ENCODE peak calls at places on chromosome 21, in nine cellular contexts. P is heart left ventricle, D is type B pancreatic cell, S is nephron progenitor cell, L is A549, O is PC-3, J is mammary epithelial cell, I is glutamatergic neuron, G is IMR-90. E is an unnamed sample.

GRCh38 chr21:43193651-43194302 is 25.0 kb downstream of the CRYAA start:
- DNase-seq in P (peak), D (peak), S (no peak), L (no peak), O (peak), J (peak), I (no peak), G (peak), E (peak)

GRCh38 chr21:31135536-31136184 is 97.4 kb upstream of the KRTAP19-8 start:
- DNase-seq in P (no peak), D (no peak), S (no peak), L (no peak), O (no peak), J (no peak), I (no peak), G (no peak), E (no peak)

GRCh38 chr21:46340998-46341397 is 17.0 kb downstream of the PCNT start:
- DNase-seq in P (no peak), D (no peak), S (no peak), L (no peak), O (no peak), J (no peak), I (no peak), G (no peak), E (no peak)

GRCh38 chr21:15653710-15654109 is 76.1 kb upstream of the USP25 start:
- DNase-seq in P (no peak), D (no peak), S (no peak), L (no peak), O (no peak), J (no peak), I (no peak), G (no peak), E (no peak)

GRCh38 chr21:17003763-17004373 is 509.0 kb upstream of the CXADR start:
- DNase-seq in P (no peak), D (no peak), S (no peak), L (no peak), O (no peak), J (peak), I (no peak), G (peak), E (no peak)

GRCh38 chr21:42299324-42300044 is 15.7 kb downstream of the TFF3 start:
- DNase-seq in P (peak), D (no peak), S (no peak), L (no peak), O (no peak), J (peak), I (no peak), G (no peak), E (no peak)

GRCh38 chr21:45536301-45537081 is 5.7 kb downstream of the SLC19A1 start:
- DNase-seq in P (peak), D (peak), S (peak), L (no peak), O (no peak), J (no peak), I (peak), G (no peak), E (no peak)

GRCh38 chr21:25383545-25383944 is 223.7 kb downstream of the MRPL39 start:
- DNase-seq in P (no peak), D (no peak), S (no peak), L (no peak), O (no peak), J (no peak), I (no peak), G (no peak), E (no peak)

GRCh38 chr21:46605759-46606426 is 1.0 kb upstream of the S100B start:
- DNase-seq in P (peak), D (no peak), S (no peak), L (no peak), O (no peak), J (no peak), I (no peak), G (no peak), E (no peak)

GRCh38 chr21:42970946-42971653 is 3.3 kb upstream of the PKNOX1 start:
- DNase-seq in P (no peak), D (no peak), S (no peak), L (no peak), O (no peak), J (no peak), I (no peak), G (no peak), E (no peak)

GRCh38 chr21:29217818-29218252 is 80.9 kb upstream of the BACH1 start:
- DNase-seq in P (no peak), D (no peak), S (no peak), L (peak), O (peak), J (peak), I (no peak), G (peak), E (peak)

GRCh38 chr21:31781737-31782136 is 49.8 kb upstream of the SCAF4 start:
- DNase-seq in P (peak), D (no peak), S (no peak), L (no peak), O (peak), J (no peak), I (no peak), G (peak), E (no peak)

GRCh38 chr21:16983425-16983824 is 529.4 kb upstream of the CXADR start:
- DNase-seq in P (no peak), D (no peak), S (no peak), L (no peak), O (no peak), J (no peak), I (no peak), G (no peak), E (no peak)

GRCh38 chr21:15124731-15125130 is 59.9 kb upstream of the NRIP1 start:
- DNase-seq in P (no peak), D (no peak), S (no peak), L (no peak), O (no peak), J (no peak), I (no peak), G (no peak), E (no peak)

GRCh38 chr21:34885125-34885524 is 164.0 kb downstream of the RUNX1 start:
- DNase-seq in P (no peak), D (no peak), S (no peak), L (no peak), O (peak), J (no peak), I (no peak), G (no peak), E (no peak)

GRCh38 chr21:41061701-41062100 is 106.3 kb upstream of the BACE2 start:
- DNase-seq in P (no peak), D (no peak), S (no peak), L (no peak), O (no peak), J (no peak), I (no peak), G (no peak), E (no peak)

GRCh38 chr21:15009964-15010363 is 54.8 kb downstream of the NRIP1 start:
- DNase-seq in P (no peak), D (no peak), S (no peak), L (no peak), O (no peak), J (no peak), I (no peak), G (peak), E (no peak)

GRCh38 chr21:31875424-31876097 is 2.7 kb downstream of the HUNK start:
- DNase-seq in P (no peak), D (no peak), S (no peak), L (no peak), O (no peak), J (no peak), I (no peak), G (peak), E (no peak)

GRCh38 chr21:46268371-46268770 is 17.0 kb downstream of the MCM3AP start:
- DNase-seq in P (no peak), D (no peak), S (no peak), L (no peak), O (no peak), J (no peak), I (no peak), G (no peak), E (no peak)

GRCh38 chr21:42513985-42514882 is 582 bp downstream of the SLC37A1 start:
- DNase-seq in P (peak), D (no peak), S (peak), L (peak), O (peak), J (peak), I (peak), G (no peak), E (peak)

GRCh38 chr21:36097427-36098230 is 27.8 kb downstream of the CBR1 start:
- DNase-seq in P (no peak), D (no peak), S (no peak), L (no peak), O (peak), J (no peak), I (no peak), G (no peak), E (no peak)

GRCh38 chr21:41600116-41600515 is 92.2 kb upstream of the TMPRSS2 start:
- DNase-seq in P (no peak), D (no peak), S (no peak), L (no peak), O (no peak), J (no peak), I (no peak), G (no peak), E (no peak)

GRCh38 chr21:45973475-45974072 is 8.0 kb upstream of the COL6A1 start:
- DNase-seq in P (peak), D (no peak), S (peak), L (peak), O (peak), J (peak), I (peak), G (peak), E (peak)

GRCh38 chr21:45545691-45546531 is 3.7 kb upstream of the SLC19A1 start:
- DNase-seq in P (no peak), D (peak), S (no peak), L (no peak), O (no peak), J (no peak), I (no peak), G (no peak), E (no peak)

GRCh38 chr21:26840912-26841311 is 4.3 kb downstream of the ADAMTS1 start:
- DNase-seq in P (peak), D (no peak), S (no peak), L (no peak), O (peak), J (peak), I (no peak), G (peak), E (no peak)

GRCh38 chr21:43284700-43285099 is 115.9 kb downstream of the CRYAA start:
- DNase-seq in P (peak), D (no peak), S (no peak), L (no peak), O (no peak), J (no peak), I (no peak), G (no peak), E (no peak)

GRCh38 chr21:35697321-35697808 is 363.0 kb downstream of the SETD4 start:
- DNase-seq in P (peak), D (no peak), S (no peak), L (no peak), O (no peak), J (peak), I (no peak), G (peak), E (no peak)

GRCh38 chr21:34889537-34890257 is 159.4 kb downstream of the RUNX1 start:
- DNase-seq in P (peak), D (peak), S (peak), L (peak), O (peak), J (peak), I (peak), G (peak), E (peak)

GRCh38 chr21:35217504-35218060 is 168.5 kb upstream of the RUNX1 start:
- DNase-seq in P (no peak), D (no peak), S (no peak), L (peak), O (peak), J (peak), I (no peak), G (peak), E (peak)

GRCh38 chr21:29114765-29115164 is 15.7 kb upstream of the MAP3K7CL start:
- DNase-seq in P (no peak), D (no peak), S (no peak), L (peak), O (peak), J (peak), I (no peak), G (peak), E (peak)

GRCh38 chr21:41559658-41560599 is 52.0 kb upstream of the TMPRSS2 start:
- DNase-seq in P (no peak), D (no peak), S (no peak), L (no peak), O (no peak), J (no peak), I (no peak), G (no peak), E (no peak)

GRCh38 chr21:38165466-38166213 is 91.2 kb upstream of the KCNJ15 start:
- DNase-seq in P (no peak), D (no peak), S (no peak), L (no peak), O (no peak), J (no peak), I (peak), G (peak), E (no peak)

GRCh38 chr21:38293765-38294164 is 37.0 kb downstream of the KCNJ15 start:
- DNase-seq in P (peak), D (no peak), S (no peak), L (no peak), O (no peak), J (no peak), I (no peak), G (no peak), E (no peak)

GRCh38 chr21:36929622-36930021 is 36.8 kb downstream of the HLCS start:
- DNase-seq in P (no peak), D (no peak), S (no peak), L (no peak), O (peak), J (peak), I (no peak), G (peak), E (peak)

GRCh38 chr21:31490471-31490870 is 146.4 kb upstream of the TIAM1 start:
- DNase-seq in P (no peak), D (no peak), S (no peak), L (peak), O (no peak), J (no peak), I (no peak), G (no peak), E (peak)

GRCh38 chr21:35396655-35397054 is 347.6 kb upstream of the RUNX1 start:
- DNase-seq in P (no peak), D (no peak), S (no peak), L (no peak), O (no peak), J (no peak), I (no peak), G (no peak), E (no peak)

GRCh38 chr21:25456672-25457071 is 150.6 kb downstream of the MRPL39 start:
- DNase-seq in P (no peak), D (no peak), S (no peak), L (no peak), O (peak), J (peak), I (no peak), G (peak), E (no peak)

GRCh38 chr21:20404915-20405314 is 593.3 kb upstream of the NCAM2 start:
- DNase-seq in P (no peak), D (no peak), S (no peak), L (no peak), O (no peak), J (no peak), I (no peak), G (no peak), E (no peak)
- TF ChIP-seq CTCF in P (no peak), D (no peak), S (no peak), L (no peak), O (no peak), J (no peak), I (no peak), G (no peak), E (no peak)

GRCh38 chr21:33386222-33386784 is 16.9 kb upstream of the IFNGR2 start:
- DNase-seq in P (no peak), D (no peak), S (no peak), L (no peak), O (peak), J (no peak), I (no peak), G (no peak), E (no peak)
- TF ChIP-seq CTCF in P (no peak), D (peak), S (no peak), L (no peak), O (peak), J (peak), I (no peak), G (peak), E (no peak)

DNA sequence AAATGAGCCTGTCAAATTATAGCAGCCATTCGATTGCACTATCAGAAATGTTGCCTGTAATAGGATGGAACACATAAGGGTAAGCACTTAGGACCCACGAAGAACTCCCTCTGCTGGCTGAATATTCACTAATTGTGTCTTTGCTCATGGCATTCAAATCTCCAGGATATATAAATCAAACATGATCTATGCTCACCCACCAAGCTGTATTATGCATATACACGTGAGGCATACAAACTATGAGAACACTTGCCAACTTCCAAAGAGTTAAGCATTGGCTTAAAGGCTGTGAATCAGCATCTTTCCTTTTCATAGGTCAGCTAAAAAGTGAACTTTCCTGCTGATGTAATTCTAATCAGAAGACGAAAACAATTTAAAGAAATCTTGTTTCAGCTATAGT is 34.5 kb downstream of the TMPRSS15 start:
- DNase-seq in P (no peak), D (no peak), S (no peak), L (no peak), O (peak), J (no peak), I (no peak), G (no peak), E (no peak)
- TF ChIP-seq CTCF in P (peak), D (peak), S (peak), L (no peak), O (peak), J (no peak), I (peak), G (no peak), E (no peak)

DNA sequence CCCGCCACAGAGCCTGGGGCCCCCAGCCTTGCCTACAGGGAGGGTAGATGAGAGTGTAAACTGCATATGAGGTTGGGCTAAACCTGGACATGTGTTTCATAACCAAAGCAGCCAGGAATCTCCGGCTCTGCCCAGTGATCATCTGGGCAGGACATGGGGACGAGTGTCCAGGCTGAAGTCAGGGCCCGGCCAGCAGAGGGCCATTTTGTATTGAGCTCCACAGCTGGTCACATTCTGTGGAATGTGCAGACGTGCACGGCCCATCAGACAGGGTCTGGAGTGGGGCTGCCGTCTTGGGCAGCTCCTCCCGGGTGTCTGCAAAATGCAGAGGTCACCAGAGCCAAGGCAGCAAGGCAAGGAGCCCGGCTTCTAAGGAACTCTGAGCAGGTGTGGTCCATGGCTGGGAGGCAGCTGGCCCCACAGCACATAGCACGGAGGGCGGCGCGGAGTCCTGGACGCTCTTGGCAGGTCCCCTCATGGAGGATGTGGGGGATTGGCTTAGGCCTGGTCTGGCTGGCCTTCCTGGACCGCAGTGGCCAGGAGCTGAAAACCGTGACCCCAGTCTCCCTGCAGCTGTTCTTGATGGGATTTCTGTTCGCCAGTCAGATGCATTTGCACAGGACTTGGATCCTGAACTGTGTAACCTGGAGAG is 6.3 kb downstream of the LRRC3 start:
- DNase-seq in P (no peak), D (peak), S (no peak), L (no peak), O (no peak), J (no peak), I (no peak), G (no peak), E (no peak)
- TF ChIP-seq CTCF in P (peak), D (peak), S (peak), L (no peak), O (peak), J (no peak), I (no peak), G (no peak), E (no peak)

GRCh38 chr21:39852726-39853510 is 14.3 kb upstream of the PCP4 start:
- DNase-seq in P (no peak), D (no peak), S (no peak), L (no peak), O (no peak), J (no peak), I (no peak), G (no peak), E (no peak)

GRCh38 chr21:39850333-39850732 is 16.9 kb upstream of the PCP4 start:
- DNase-seq in P (no peak), D (no peak), S (no peak), L (no peak), O (no peak), J (no peak), I (no peak), G (no peak), E (no peak)

GRCh38 chr21:39851219-39851618 is 16.0 kb upstream of the PCP4 start:
- DNase-seq in P (no peak), D (no peak), S (no peak), L (no peak), O (no peak), J (no peak), I (no peak), G (no peak), E (no peak)

GRCh38 chr21:39852021-39852721 is 15.1 kb upstream of the PCP4 start:
- DNase-seq in P (no peak), D (no peak), S (no peak), L (no peak), O (no peak), J (no peak), I (no peak), G (no peak), E (no peak)

GRCh38 chr21:39854572-39854971 is 12.7 kb upstream of the PCP4 start:
- DNase-seq in P (no peak), D (no peak), S (no peak), L (no peak), O (no peak), J (no peak), I (no peak), G (no peak), E (no peak)
- TF ChIP-seq CTCF in P (no peak), D (no peak), S (no peak), L (no peak), O (no peak), J (no peak), I (no peak), G (no peak), E (no peak)

E was measured in RWPE1.